ENCODE peak calls at places on chromosomes 16 and 17, in ten cellular contexts. N is K562; X is tibial nerve; B is uterus; V is CD4-positive, alpha-beta memory T cell; I is neural progenitor cell; G is SJCRH30; P is colonic mucosa; F is breast epithelium; J is CD8-positive, alpha-beta memory T cell. K is an unnamed sample.

GRCh38 chr17:16568541-16569357 is at the start of gene ZNF287:
- DNase-seq in I (peak; percentile 98), J (peak; percentile 89), V (peak; percentile 93), B (peak; percentile 94), N (peak; percentile 85), X (peak; percentile 93), F (peak; percentile 84), G (peak; percentile 98), P (peak; percentile 96), K (peak; percentile 77)

GRCh38 chr17:30429155-30429554 is 48.1 kb upstream of the GOSR1 start:
- DNase-seq in V (no peak), F (no peak), N (no peak), B (no peak), I (no peak), J (no peak), X (no peak), G (no peak), P (no peak), K (no peak)

GRCh38 chr17:31509095-31509804 is 117.8 kb downstream of the RAB11FIP4 start:
- DNase-seq in B (no peak), G (no peak), N (no peak), X (no peak), J (peak; percentile 27), P (no peak), I (no peak), F (no peak), V (no peak), K (no peak)

GRCh38 chr16:69186642-69187386 is at the start of gene SNTB2:
- DNase-seq in P (peak; percentile 98), N (peak; percentile 97), B (peak; percentile 92), V (peak; percentile 80), F (peak; percentile 88), J (peak; percentile 84), I (peak; percentile 97), G (peak; percentile 91), X (peak; percentile 90), K (peak; percentile 68)

GRCh38 chr17:18921485-18921884 is 30.5 kb upstream of the SLC5A10 start:
- DNase-seq in G (no peak), V (no peak), P (no peak), I (no peak), N (no peak), B (no peak), J (no peak), F (no peak), X (no peak), K (no peak)

GRCh38 chr16:637081-638018 is 1.2 kb upstream of the METTL26 start:
- DNase-seq in V (no peak), X (peak; percentile 89), I (peak; percentile 73), B (peak; percentile 93), N (peak; percentile 97), G (peak; percentile 95), F (peak; percentile 85), J (peak; percentile 80), P (peak; percentile 95), K (no peak)

GRCh38 chr16:15493416-15494181 is 59.2 kb downstream of the BMERB1 start:
- DNase-seq in B (peak; percentile 69), G (no peak), P (no peak), J (no peak), I (no peak), F (no peak), X (no peak), V (no peak), N (no peak), K (no peak)

GRCh38 chr16:55661842-55662479 is 6.2 kb downstream of the SLC6A2 start:
- DNase-seq in N (no peak), B (no peak), V (no peak), J (no peak), I (no peak), X (no peak), G (peak; percentile 46), F (no peak), P (no peak), K (no peak)

GRCh38 chr16:57614546-57615343 is 13.7 kb upstream of the ADGRG1 start:
- DNase-seq in G (no peak), V (no peak), X (no peak), J (no peak), I (no peak), F (peak; percentile 15), N (no peak), P (peak; percentile 15), B (no peak), K (no peak)

GRCh38 chr17:64741924-64742670 is 80.0 kb upstream of the SMURF2 start:
- DNase-seq in V (no peak), I (no peak), X (peak; percentile 50), J (no peak), F (peak; percentile 42), N (no peak), P (no peak), B (peak; percentile 61), G (peak; percentile 24), K (no peak)

GRCh38 chr16:52741386-52741785 is 194.4 kb upstream of the TOX3 start:
- DNase-seq in X (no peak), V (no peak), P (no peak), N (no peak), J (no peak), F (no peak), B (no peak), G (no peak), I (peak; percentile 59), K (peak; percentile 20)

GRCh38 chr17:48561894-48562810 is 16.0 kb downstream of the HOXB4 start:
- DNase-seq in F (no peak), X (no peak), B (no peak), J (no peak), G (no peak), P (no peak), I (no peak), N (peak; percentile 62), V (no peak), K (no peak)
- H3K27ac ChIP-seq in F (no peak overlapping the region), X (no peak overlapping the region), B (no peak overlapping the region), J (no peak overlapping the region), G (no peak overlapping the region), P (peak overlapping the region; percentile 59), I (no peak overlapping the region), N (no peak overlapping the region), V (no peak overlapping the region), K (no peak overlapping the region)

DNA sequence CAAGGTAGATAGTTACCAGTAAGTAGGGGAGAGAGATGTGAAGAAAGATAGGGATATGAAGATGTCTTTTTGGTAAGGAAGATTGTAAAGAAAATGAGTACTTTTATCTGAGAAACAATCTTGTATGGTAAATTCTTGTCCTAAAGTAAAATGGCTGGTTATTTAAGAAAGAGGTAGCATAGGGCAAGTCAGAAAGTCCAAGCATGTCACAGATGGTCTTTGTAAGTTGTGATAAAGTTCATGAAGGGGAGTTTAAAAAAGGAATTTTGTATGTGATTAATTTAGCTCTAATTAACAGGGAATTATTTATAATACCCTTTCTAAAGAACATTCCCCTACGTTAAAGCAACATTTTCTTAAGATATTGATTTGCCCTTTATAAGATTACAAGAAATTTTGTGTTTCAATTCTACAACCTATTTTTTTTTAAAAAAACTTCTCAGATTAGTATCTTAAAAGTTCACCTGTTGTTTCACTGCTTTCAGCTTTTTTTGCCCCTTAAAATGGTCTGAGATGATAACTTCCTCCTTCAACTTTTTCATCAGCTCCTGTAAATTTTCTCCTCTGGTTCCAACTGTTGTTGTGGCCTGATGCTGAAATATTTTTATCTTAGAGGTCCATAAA is 16.2 kb upstream of the CPHXL start:
- DNase-seq in V (no peak), P (no peak), F (no peak), G (no peak), J (no peak), B (no peak), X (no peak), N (no peak), I (peak; percentile 39), K (no peak)
- H3K9me3 ChIP-seq in V (no peaks in the 10 kb centered on the region), P (no peaks in the 10 kb centered on the region), F (peaks cover 8% of the 10 kb centered on the region), G (peaks cover 3% of the 10 kb centered on the region), J (no peaks in the 10 kb centered on the region), B (no peaks in the 10 kb centered on the region), X (no peaks in the 10 kb centered on the region), N (no peaks in the 10 kb centered on the region), I (peaks cover 30% of the 10 kb centered on the region), K (peaks cover 2% of the 10 kb centered on the region)

GRCh38 chr17:49910094-49910857 is 58.7 kb upstream of the DLX4 start:
- DNase-seq in G (no peak), I (peak; percentile 71), N (peak; percentile 35), P (no peak), X (no peak), J (no peak), F (no peak), V (no peak), B (no peak), K (no peak)

GRCh38 chr17:49908782-49909714 is 59.9 kb upstream of the DLX4 start:
- DNase-seq in F (no peak), I (no peak), N (no peak), X (no peak), B (no peak), J (no peak), V (no peak), G (no peak), P (no peak), K (no peak)

GRCh38 chr17:49914096-49914490 is 54.9 kb upstream of the DLX4 start:
- DNase-seq in P (no peak), B (no peak), J (no peak), X (no peak), G (peak; percentile 97), F (no peak), N (no peak), V (no peak), I (peak; percentile 60), K (no peak)

GRCh38 chr17:49913226-49914095 is 55.5 kb upstream of the DLX4 start:
- DNase-seq in I (no peak), G (peak; percentile 62), X (no peak), J (no peak), F (no peak), N (peak; percentile 71), B (no peak), V (no peak), P (no peak), K (no peak)

GRCh38 chr17:49910858-49911204 is 58.2 kb upstream of the DLX4 start:
- DNase-seq in G (no peak), F (no peak), I (no peak), N (no peak), X (no peak), B (no peak), J (no peak), V (no peak), P (no peak), K (no peak)
- H3K27me3 ChIP-seq in G (peaks cover under 1% of the 10 kb centered on the region), F (peaks cover 23% of the 10 kb centered on the region), I (peaks cover 98% of the 10 kb centered on the region), N (peaks cover 23% of the 10 kb centered on the region), X (peaks cover 95% of the 10 kb centered on the region), B (no peaks in the 10 kb centered on the region), J (peaks cover 46% of the 10 kb centered on the region), V (peaks cover 27% of the 10 kb centered on the region), P (peaks cover 20% of the 10 kb centered on the region), K (peaks cover 26% of the 10 kb centered on the region)

DNA sequence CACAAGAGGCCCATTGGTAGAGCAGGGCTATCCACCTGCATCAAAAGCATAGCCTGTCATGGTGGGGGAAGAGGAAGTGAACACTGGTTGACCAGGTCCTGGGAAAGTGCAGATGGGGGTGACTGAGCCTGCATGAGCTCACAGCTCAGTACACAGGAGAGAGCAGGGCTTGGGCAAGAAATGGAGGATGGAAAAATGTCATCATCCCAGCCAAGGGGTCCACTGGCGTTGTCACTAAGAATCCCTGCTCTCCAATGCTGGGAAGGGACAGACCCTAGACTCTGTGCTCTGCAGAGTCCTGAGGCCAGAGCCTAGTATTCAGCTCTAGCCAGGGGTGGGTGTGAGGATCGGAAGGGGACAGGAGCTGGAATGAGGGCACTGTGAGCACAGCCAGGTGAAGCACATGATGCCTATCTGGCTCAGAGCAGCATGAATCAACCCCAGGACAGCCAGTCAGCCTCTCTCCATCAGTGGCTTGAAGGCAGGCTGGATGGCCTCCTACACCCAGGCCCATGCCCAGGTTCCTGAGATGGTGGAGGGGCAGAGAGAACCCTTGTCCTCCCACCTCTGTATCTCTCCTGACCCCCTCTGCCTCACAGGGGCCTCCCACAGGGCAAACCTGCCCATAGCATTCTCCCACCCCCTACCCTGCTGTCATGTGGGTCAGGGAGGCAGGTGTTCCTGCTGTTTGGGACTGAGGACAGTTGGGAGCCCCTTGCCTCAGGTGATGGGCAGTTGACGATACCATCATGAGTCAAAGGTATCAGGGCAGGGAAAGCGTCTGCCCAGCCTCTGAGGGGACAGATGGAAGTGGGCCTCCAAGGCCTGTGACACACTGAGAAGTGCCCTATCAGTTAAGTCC is 13.8 kb upstream of the CTCF start:
- DNase-seq in I (no peak), G (no peak), N (no peak), B (no peak), V (no peak), X (no peak), P (no peak), J (no peak), F (no peak), K (no peak)
- H3K27ac ChIP-seq in I (no peak overlapping the region), G (no peak overlapping the region), N (no peak overlapping the region), B (no peak overlapping the region), V (peak overlapping the region; percentile 42), X (peak overlapping the region; percentile 65), P (peak overlapping the region; percentile 14), J (no peak overlapping the region), F (peak overlapping the region; percentile 37), K (no peak overlapping the region)